ENCODE peak calls at places on chromosomes 11 and 22, in four cellular contexts. One of them, this sample, is unnamed.

GRCh38 chr11:88188251-88189030 is 13.2 kb upstream of the RAB38 start:
- DNase-seq in SK-N-SH: no peak
- DNase-seq in prostate gland: no peak
- DNase-seq in stomach: no peak
- DNase-seq in this sample: no peak

GRCh38 chr22:38272373-38273134 is at the start of gene TMEM184B:
- DNase-seq in SK-N-SH: peak
- DNase-seq in prostate gland: peak
- DNase-seq in stomach: peak
- DNase-seq in this sample: peak

GRCh38 chr11:109421981-109422590 is at the start of gene C11orf87:
- DNase-seq in SK-N-SH: peak
- DNase-seq in prostate gland: no peak
- DNase-seq in stomach: no peak
- DNase-seq in this sample: no peak

GRCh38 chr22:20566420-20567260 is 59.2 kb downstream of the MED15 start:
- DNase-seq in SK-N-SH: no peak
- DNase-seq in prostate gland: peak
- DNase-seq in stomach: peak
- DNase-seq in this sample: no peak

GRCh38 chr11:67546852-67547251 is 23.6 kb upstream of the CABP2 start:
- DNase-seq in SK-N-SH: no peak
- DNase-seq in prostate gland: no peak
- DNase-seq in stomach: no peak
- DNase-seq in this sample: no peak

GRCh38 chr11:78080818-78081495 is 1.3 kb upstream of the NDUFC2 start:
- DNase-seq in SK-N-SH: no peak
- DNase-seq in prostate gland: no peak
- DNase-seq in stomach: no peak
- DNase-seq in this sample: no peak

GRCh38 chr11:108597736-108598355 is 4.3 kb upstream of the EXPH5 start:
- DNase-seq in SK-N-SH: no peak
- DNase-seq in prostate gland: no peak
- DNase-seq in stomach: no peak
- DNase-seq in this sample: no peak

GRCh38 chr11:35021589-35021988 is 105.2 kb downstream of the PDHX start:
- DNase-seq in SK-N-SH: no peak
- DNase-seq in prostate gland: no peak
- DNase-seq in stomach: no peak
- DNase-seq in this sample: no peak

GRCh38 chr11:112605093-112605666 is 344.5 kb upstream of the PLET1 start:
- DNase-seq in SK-N-SH: no peak
- DNase-seq in prostate gland: no peak
- DNase-seq in stomach: no peak
- DNase-seq in this sample: no peak

GRCh38 chr11:104781719-104782376 is 116.4 kb downstream of the CASP12 start:
- DNase-seq in SK-N-SH: no peak
- DNase-seq in prostate gland: no peak
- DNase-seq in stomach: no peak
- DNase-seq in this sample: no peak

GRCh38 chr11:47178737-47179654 is 2.3 kb upstream of the ARFGAP2 start:
- DNase-seq in SK-N-SH: no peak
- DNase-seq in prostate gland: no peak
- DNase-seq in stomach: no peak
- DNase-seq in this sample: no peak

GRCh38 chr22:30422481-30423295 is 2.9 kb upstream of the MTFP1 start:
- DNase-seq in SK-N-SH: no peak
- DNase-seq in prostate gland: peak
- DNase-seq in stomach: peak
- DNase-seq in this sample: no peak

GRCh38 chr22:25364736-25365241 is 145.3 kb downstream of the CRYBB2 start:
- DNase-seq in SK-N-SH: no peak
- DNase-seq in prostate gland: no peak
- DNase-seq in stomach: peak
- DNase-seq in this sample: no peak

GRCh38 chr11:41245184-41245583 is 214.3 kb downstream of the LRRC4C start:
- DNase-seq in SK-N-SH: no peak
- DNase-seq in prostate gland: no peak
- DNase-seq in stomach: no peak
- DNase-seq in this sample: no peak

GRCh38 chr11:12164061-12165014 is 53.9 kb downstream of the MICAL2 start:
- DNase-seq in SK-N-SH: no peak
- DNase-seq in prostate gland: peak
- DNase-seq in stomach: no peak
- DNase-seq in this sample: no peak

GRCh38 chr22:17233348-17234043 is 14.3 kb upstream of the ADA2 start:
- DNase-seq in SK-N-SH: no peak
- DNase-seq in prostate gland: no peak
- DNase-seq in stomach: no peak
- DNase-seq in this sample: no peak

GRCh38 chr11:6402561-6402981 is 12.3 kb downstream of the SMPD1 start:
- DNase-seq in SK-N-SH: no peak
- DNase-seq in prostate gland: no peak
- DNase-seq in stomach: no peak
- DNase-seq in this sample: peak

GRCh38 chr22:40484906-40485660 is 114.7 kb downstream of the SGSM3 start:
- DNase-seq in SK-N-SH: no peak
- DNase-seq in prostate gland: no peak
- DNase-seq in stomach: no peak
- DNase-seq in this sample: no peak

GRCh38 chr22:32177221-32177765 is 18.2 kb upstream of the C22orf42 start:
- DNase-seq in SK-N-SH: no peak
- DNase-seq in prostate gland: no peak
- DNase-seq in stomach: no peak
- DNase-seq in this sample: no peak

GRCh38 chr11:13837286-13837685 is 125.2 kb upstream of the SPON1 start:
- DNase-seq in SK-N-SH: no peak
- DNase-seq in prostate gland: peak
- DNase-seq in stomach: no peak
- DNase-seq in this sample: no peak

GRCh38 chr11:7967097-7967496 is 1.9 kb upstream of the NLRP10 start:
- DNase-seq in SK-N-SH: no peak
- DNase-seq in prostate gland: no peak
- DNase-seq in stomach: no peak
- DNase-seq in this sample: no peak

GRCh38 chr11:69744435-69744834 is 30.7 kb downstream of the FGF4 start:
- DNase-seq in SK-N-SH: no peak
- DNase-seq in prostate gland: no peak
- DNase-seq in stomach: no peak
- DNase-seq in this sample: no peak

GRCh38 chr11:110173775-110174644 is 80.8 kb downstream of the ZC3H12C start:
- DNase-seq in SK-N-SH: peak
- DNase-seq in prostate gland: no peak
- DNase-seq in stomach: peak
- DNase-seq in this sample: no peak

DNA sequence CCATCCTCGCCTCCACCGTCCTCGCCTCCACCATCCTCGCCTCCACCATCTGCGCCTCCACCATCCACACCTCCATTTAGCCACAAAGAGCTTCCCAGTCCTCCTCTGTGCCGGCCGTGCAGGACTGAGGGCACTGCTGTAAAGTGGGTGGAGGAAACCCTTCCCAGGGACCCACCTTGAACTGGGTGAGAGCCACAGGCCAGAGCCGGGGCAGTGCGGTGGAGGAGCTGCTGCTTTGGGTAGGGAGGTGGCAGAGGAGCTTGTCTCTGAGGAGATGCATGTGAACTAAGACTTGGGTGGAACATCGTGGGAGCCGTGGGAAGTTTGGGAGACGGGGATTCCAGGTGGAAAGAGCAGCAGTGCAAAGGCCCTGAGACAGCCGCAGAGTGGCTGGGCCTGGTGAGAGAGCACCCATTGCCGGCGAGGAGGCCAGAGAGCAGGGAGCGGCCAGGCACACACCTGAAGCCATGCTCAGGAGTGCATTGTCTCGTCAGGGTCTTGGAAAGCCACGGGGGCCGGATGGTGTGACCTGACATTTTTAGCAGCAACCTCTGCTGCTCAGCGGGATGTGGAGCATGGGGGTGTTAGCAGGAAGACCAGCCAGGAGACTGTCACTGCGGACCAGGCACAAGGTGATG is 145.2 kb downstream of the TBC1D22A start:
- DNase-seq in SK-N-SH: no peak
- DNase-seq in prostate gland: no peak
- DNase-seq in stomach: no peak
- DNase-seq in this sample: no peak
- TF ChIP-seq POLR2AphosphoS5 in SK-N-SH: no peak
- TF ChIP-seq POLR2AphosphoS5 in prostate gland: no peak
- TF ChIP-seq POLR2AphosphoS5 in stomach: no peak
- TF ChIP-seq POLR2AphosphoS5 in this sample: no peak

GRCh38 chr22:35627267-35628041 is 10.3 kb upstream of the MB start:
- DNase-seq in SK-N-SH: peak
- DNase-seq in prostate gland: peak
- DNase-seq in stomach: peak
- DNase-seq in this sample: peak
- TF ChIP-seq POLR2AphosphoS5 in SK-N-SH: no peak
- TF ChIP-seq POLR2AphosphoS5 in prostate gland: peak
- TF ChIP-seq POLR2AphosphoS5 in stomach: peak
- TF ChIP-seq POLR2AphosphoS5 in this sample: no peak

GRCh38 chr11:92738281-92738680 is 231.2 kb upstream of the MTNR1B start:
- DNase-seq in SK-N-SH: no peak
- DNase-seq in prostate gland: no peak
- DNase-seq in stomach: no peak
- DNase-seq in this sample: no peak
- TF ChIP-seq POLR2AphosphoS5 in SK-N-SH: no peak
- TF ChIP-seq POLR2AphosphoS5 in prostate gland: no peak
- TF ChIP-seq POLR2AphosphoS5 in stomach: no peak
- TF ChIP-seq POLR2AphosphoS5 in this sample: no peak

GRCh38 chr11:115886111-115886733 is 382.0 kb upstream of the CADM1 start:
- DNase-seq in SK-N-SH: no peak
- DNase-seq in prostate gland: no peak
- DNase-seq in stomach: no peak
- DNase-seq in this sample: no peak
- TF ChIP-seq POLR2AphosphoS5 in SK-N-SH: no peak
- TF ChIP-seq POLR2AphosphoS5 in prostate gland: no peak
- TF ChIP-seq POLR2AphosphoS5 in stomach: no peak
- TF ChIP-seq POLR2AphosphoS5 in this sample: no peak

DNA sequence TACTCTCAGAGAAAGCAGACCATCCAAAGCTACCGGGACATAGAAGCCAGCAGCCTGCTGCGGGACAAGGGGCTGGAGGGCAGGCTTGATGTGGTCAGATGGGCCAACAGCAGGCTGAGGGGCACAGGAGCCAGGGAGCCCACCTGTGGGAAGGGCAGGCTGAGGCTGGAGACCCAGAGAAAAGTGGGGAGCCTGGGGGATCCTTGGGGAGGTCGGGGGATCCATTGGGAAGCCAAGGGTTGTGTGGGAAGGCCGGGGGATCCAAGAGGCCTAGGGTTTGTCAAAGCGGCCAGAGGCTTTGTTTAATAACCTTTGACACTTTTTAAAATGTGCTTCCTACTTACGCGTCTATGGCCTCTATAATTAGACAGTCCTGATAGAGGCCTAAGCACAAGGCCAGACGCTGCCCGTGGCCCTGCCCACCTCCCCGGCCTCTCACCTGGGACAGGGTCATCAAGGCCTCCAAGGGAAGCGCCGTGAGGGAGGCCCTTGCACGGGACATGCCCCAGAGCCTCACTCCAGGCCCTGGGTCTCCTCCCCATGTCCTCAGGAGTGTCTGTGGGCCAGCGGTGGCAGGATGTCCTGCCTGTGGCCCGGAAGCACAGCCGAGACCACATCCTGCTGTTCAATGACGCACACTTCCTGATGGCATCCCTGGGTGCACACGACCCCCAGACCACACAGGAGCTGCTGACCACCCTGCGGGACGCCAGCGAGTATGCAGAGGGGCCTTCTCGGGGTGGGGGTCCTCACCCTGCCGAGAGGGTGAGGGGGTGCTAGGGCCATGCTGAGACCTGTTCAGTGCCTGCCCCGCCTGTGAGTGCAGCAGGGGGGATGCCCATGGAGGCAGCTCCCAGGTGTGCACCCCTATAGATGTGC is 8.6 kb upstream of the GTSE1 start:
- DNase-seq in SK-N-SH: no peak
- DNase-seq in prostate gland: no peak
- DNase-seq in stomach: peak
- DNase-seq in this sample: peak
- TF ChIP-seq POLR2AphosphoS5 in SK-N-SH: no peak
- TF ChIP-seq POLR2AphosphoS5 in prostate gland: no peak
- TF ChIP-seq POLR2AphosphoS5 in stomach: no peak
- TF ChIP-seq POLR2AphosphoS5 in this sample: peak

GRCh38 chr22:22386602-22387385 is 121.7 kb downstream of the ZNF280B start:
- DNase-seq in SK-N-SH: no peak
- DNase-seq in prostate gland: no peak
- DNase-seq in stomach: no peak
- DNase-seq in this sample: no peak

GRCh38 chr22:22388494-22388893 is 120.0 kb downstream of the ZNF280B start:
- DNase-seq in SK-N-SH: no peak
- DNase-seq in prostate gland: no peak
- DNase-seq in stomach: no peak
- DNase-seq in this sample: no peak

GRCh38 chr22:22388055-22388454 is 120.5 kb downstream of the ZNF280B start:
- DNase-seq in SK-N-SH: no peak
- DNase-seq in prostate gland: no peak
- DNase-seq in stomach: no peak
- DNase-seq in this sample: no peak

GRCh38 chr22:22384668-22385244 is 123.8 kb downstream of the ZNF280B start:
- DNase-seq in SK-N-SH: no peak
- DNase-seq in prostate gland: no peak
- DNase-seq in stomach: no peak
- DNase-seq in this sample: no peak

DNA sequence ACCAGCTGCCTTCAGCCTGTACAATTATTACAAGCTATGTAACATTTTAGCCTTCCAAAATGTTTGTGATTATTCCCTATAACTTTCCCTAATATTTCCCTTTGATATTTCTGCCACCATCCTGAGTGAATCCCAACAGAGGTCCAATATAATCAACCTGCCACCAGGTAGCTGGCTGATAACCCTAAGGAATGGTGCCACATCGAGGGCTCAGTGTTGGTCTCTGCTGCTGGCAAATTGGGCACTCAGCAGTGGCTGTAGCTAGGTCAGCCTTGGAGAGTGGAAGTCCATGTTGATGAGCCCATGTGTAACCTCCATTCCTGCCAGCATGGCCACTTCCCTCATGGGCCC is 121.2 kb downstream of the ZNF280B start:
- DNase-seq in SK-N-SH: no peak
- DNase-seq in prostate gland: no peak
- DNase-seq in stomach: no peak
- DNase-seq in this sample: no peak
- TF ChIP-seq POLR2AphosphoS5 in SK-N-SH: no peak
- TF ChIP-seq POLR2AphosphoS5 in prostate gland: no peak
- TF ChIP-seq POLR2AphosphoS5 in stomach: no peak
- TF ChIP-seq POLR2AphosphoS5 in this sample: no peak

GRCh38 chr22:44363214-44363979 is 50.6 kb upstream of the SHISAL1 start:
- DNase-seq in SK-N-SH: peak
- DNase-seq in prostate gland: no peak
- DNase-seq in stomach: peak
- DNase-seq in this sample: no peak
- TF ChIP-seq POLR2AphosphoS5 in SK-N-SH: peak
- TF ChIP-seq POLR2AphosphoS5 in prostate gland: peak
- TF ChIP-seq POLR2AphosphoS5 in stomach: peak
- TF ChIP-seq POLR2AphosphoS5 in this sample: no peak